ENCODE peak calls at places on chromosomes 13 and 19, in eight cellular contexts. C is IMR-90, K is K562, V is left lung, F is ascending aorta, Y is transverse colon, N is H9, O is tibial nerve. E is an unnamed sample.

GRCh38 chr19:46357846-46358583 is 11.1 kb downstream of the PPP5C start:
- DNase-seq in C (peak), K (no peak), V (no peak), F (no peak), Y (no peak), N (no peak), O (no peak), E (no peak)

GRCh38 chr13:95124959-95125358 is 176.3 kb downstream of the ABCC4 start:
- DNase-seq in C (no peak), K (no peak), V (no peak), F (no peak), Y (no peak), N (no peak), O (no peak), E (no peak)

GRCh38 chr19:4652075-4652474 is 12.8 kb downstream of the TNFAIP8L1 start:
- DNase-seq in C (no peak), K (no peak), V (no peak), F (no peak), Y (no peak), N (no peak), O (no peak), E (no peak)

GRCh38 chr13:68748038-68748437 is 1359.6 kb upstream of the ATXN8OS start:
- DNase-seq in C (no peak), K (no peak), V (no peak), F (no peak), Y (no peak), N (no peak), O (no peak), E (no peak)

GRCh38 chr13:36131931-36132297 is 732 bp upstream of the DCLK1 start:
- DNase-seq in C (no peak), K (no peak), V (peak), F (peak), Y (no peak), N (no peak), O (peak), E (no peak)

GRCh38 chr19:13526552-13526951 is 20.3 kb upstream of the CACNA1A start:
- DNase-seq in C (peak), K (peak), V (no peak), F (no peak), Y (no peak), N (peak), O (no peak), E (peak)

GRCh38 chr13:24068472-24068871 is 92.0 kb upstream of the SPATA13 start:
- DNase-seq in C (no peak), K (no peak), V (no peak), F (no peak), Y (no peak), N (no peak), O (no peak), E (no peak)

GRCh38 chr19:7863971-7864718 is 10.0 kb downstream of the PRR36 start:
- DNase-seq in C (no peak), K (no peak), V (no peak), F (no peak), Y (no peak), N (no peak), O (no peak), E (no peak)

GRCh38 chr13:100892981-100893380 is 218.4 kb upstream of the TMTC4 start:
- DNase-seq in C (no peak), K (no peak), V (no peak), F (no peak), Y (no peak), N (no peak), O (no peak), E (no peak)

GRCh38 chr13:46492946-46493345 is 60.0 kb upstream of the LRCH1 start:
- DNase-seq in C (peak), K (peak), V (no peak), F (no peak), Y (no peak), N (no peak), O (no peak), E (peak)

GRCh38 chr13:98195054-98195791 is 18.2 kb upstream of the RNF113B start:
- DNase-seq in C (no peak), K (no peak), V (no peak), F (no peak), Y (peak), N (no peak), O (no peak), E (no peak)

GRCh38 chr13:100512422-100512821 is 76.2 kb downstream of the GGACT start:
- DNase-seq in C (peak), K (no peak), V (peak), F (no peak), Y (no peak), N (no peak), O (no peak), E (no peak)

GRCh38 chr19:44748426-44749254 is at the start of gene BCL3:
- DNase-seq in C (no peak), K (peak), V (peak), F (peak), Y (peak), N (no peak), O (no peak), E (peak)

GRCh38 chr19:13610042-13610691 is 103.9 kb upstream of the CACNA1A start:
- DNase-seq in C (no peak), K (no peak), V (no peak), F (no peak), Y (peak), N (peak), O (no peak), E (peak)

GRCh38 chr13:53121879-53122278 is 93.3 kb downstream of the OLFM4 start:
- DNase-seq in C (no peak), K (no peak), V (no peak), F (no peak), Y (no peak), N (no peak), O (no peak), E (no peak)

GRCh38 chr13:95870421-95870820 is 182.8 kb downstream of the UGGT2 start:
- DNase-seq in C (no peak), K (no peak), V (no peak), F (no peak), Y (no peak), N (no peak), O (no peak), E (no peak)

GRCh38 chr19:41261474-41262190 is 2.5 kb upstream of the HNRNPUL1 start:
- DNase-seq in C (no peak), K (no peak), V (no peak), F (no peak), Y (no peak), N (no peak), O (no peak), E (no peak)

GRCh38 chr19:55113570-55114039 is 3.8 kb downstream of the PPP1R12C start:
- DNase-seq in C (peak), K (peak), V (no peak), F (peak), Y (peak), N (peak), O (peak), E (no peak)

GRCh38 chr19:35641515-35642151 is at the start of gene ETV2:
- DNase-seq in C (peak), K (peak), V (no peak), F (no peak), Y (peak), N (peak), O (no peak), E (no peak)

GRCh38 chr19:51203941-51204720 is 20.7 kb upstream of the CD33 start:
- DNase-seq in C (no peak), K (no peak), V (no peak), F (no peak), Y (no peak), N (no peak), O (no peak), E (no peak)

DNA sequence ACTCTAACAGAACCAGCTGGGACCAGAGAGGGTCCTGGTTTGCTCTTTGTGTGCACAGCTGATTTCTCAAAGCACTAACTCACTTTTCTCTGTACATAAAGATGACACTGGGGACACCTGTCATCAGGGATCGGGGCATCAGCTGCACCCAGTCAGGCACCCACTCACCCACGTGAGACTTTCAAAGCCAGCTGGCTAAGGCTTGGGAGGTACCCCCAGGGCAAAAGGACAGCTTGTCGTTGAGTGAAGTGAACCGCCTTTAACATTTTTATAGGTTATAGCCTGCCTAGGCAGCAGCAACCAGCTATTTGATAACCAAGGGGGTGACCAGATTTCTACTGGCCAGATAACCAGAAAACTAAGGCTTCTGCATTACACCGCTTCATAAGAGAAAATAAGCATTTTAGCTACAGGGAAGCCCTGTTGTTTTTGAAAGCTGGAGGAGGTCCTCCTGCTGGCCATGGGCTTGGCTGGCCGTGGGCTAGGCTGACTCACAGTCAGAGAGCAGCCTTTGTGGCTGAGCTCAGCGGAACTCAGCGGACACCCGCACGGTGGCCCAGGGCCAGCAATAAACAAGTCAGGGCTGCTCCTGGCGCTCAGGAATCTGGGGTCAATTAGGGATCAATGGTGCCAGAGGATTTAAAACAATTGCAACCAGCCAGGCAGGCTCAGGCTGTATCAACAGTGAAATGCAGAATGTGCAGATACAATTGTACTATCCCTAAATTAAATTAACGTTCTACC is 57.1 kb downstream of the ALOX5AP start:
- DNase-seq in C (peak), K (no peak), V (peak), F (peak), Y (peak), N (peak), O (peak), E (no peak)
- TF ChIP-seq CTCF in C (peak), K (no peak), V (no peak), F (no peak), Y (no peak), N (no peak), O (peak), E (no peak)

GRCh38 chr13:79792716-79793115 is 311.8 kb downstream of the NDFIP2 start:
- DNase-seq in C (no peak), K (no peak), V (no peak), F (no peak), Y (no peak), N (no peak), O (no peak), E (no peak)
- H3K27ac ChIP-seq in C (no peak), K (no peak), V (no peak), F (no peak), Y (no peak), N (no peak), O (no peak), E (no peak)

GRCh38 chr13:39244561-39245230 is 206.4 kb downstream of the NHLRC3 start:
- DNase-seq in C (no peak), K (no peak), V (no peak), F (no peak), Y (no peak), N (no peak), O (no peak), E (no peak)
- TF ChIP-seq CTCF in C (no peak), K (no peak), V (no peak), F (no peak), Y (no peak), N (no peak), O (no peak), E (no peak)

GRCh38 chr19:42487798-42488178 is 40.5 kb downstream of the CEACAM1 start:
- DNase-seq in C (no peak), K (no peak), V (no peak), F (no peak), Y (no peak), N (no peak), O (no peak), E (no peak)

GRCh38 chr19:42488783-42489521 is 39.3 kb downstream of the CEACAM1 start:
- DNase-seq in C (no peak), K (no peak), V (no peak), F (no peak), Y (no peak), N (no peak), O (no peak), E (no peak)

GRCh38 chr19:42487025-42487797 is 41.1 kb downstream of the CEACAM1 start:
- DNase-seq in C (no peak), K (no peak), V (no peak), F (no peak), Y (no peak), N (no peak), O (no peak), E (peak)
- H3K27ac ChIP-seq in C (no peak), K (no peak), V (no peak), F (no peak), Y (no peak), N (no peak), O (no peak), E (no peak)

E was measured in DND-41.